ENCODE peak calls at places on chromosomes 2 and 18, in seven cellular contexts. One of them, this sample, is unnamed.

GRCh38 chr2:23545391-23545790 is 160.4 kb downstream of the KLHL29 start:
- DNase-seq in NCI-H1048: no peak
- DNase-seq in T-helper 1 cell: no peak
- DNase-seq in activated T-cell treated with anti-CD3 and anti-CD28 coated beads for 4 hours: no peak
- DNase-seq in mucosa of gallbladder: no peak
- DNase-seq in activated CD4-positive, alpha-beta T cell treated with anti-CD3 and anti-CD28 coated beads for 48 hours: peak; percentile 17
- DNase-seq in Caki2: no peak
- DNase-seq in this sample: no peak

GRCh38 chr18:32906506-32907214 is 133.8 kb upstream of the KLHL14 start:
- DNase-seq in NCI-H1048: no peak
- DNase-seq in activated CD4-positive, alpha-beta T cell treated with anti-CD3 and anti-CD28 coated beads for 48 hours: no peak
- DNase-seq in T-helper 1 cell: no peak
- DNase-seq in activated T-cell treated with anti-CD3 and anti-CD28 coated beads for 4 hours: no peak
- DNase-seq in Caki2: peak; percentile 88
- DNase-seq in mucosa of gallbladder: no peak
- DNase-seq in this sample: no peak

GRCh38 chr18:8177330-8178016 is 431.8 kb upstream of the RAB12 start:
- DNase-seq in mucosa of gallbladder: peak; percentile 16
- DNase-seq in T-helper 1 cell: no peak
- DNase-seq in activated T-cell treated with anti-CD3 and anti-CD28 coated beads for 4 hours: no peak
- DNase-seq in activated CD4-positive, alpha-beta T cell treated with anti-CD3 and anti-CD28 coated beads for 48 hours: no peak
- DNase-seq in Caki2: peak; percentile 59
- DNase-seq in NCI-H1048: no peak
- DNase-seq in this sample: no peak

GRCh38 chr2:236016496-236016895 is 151.7 kb downstream of the GBX2 start:
- DNase-seq in T-helper 1 cell: no peak
- DNase-seq in activated T-cell treated with anti-CD3 and anti-CD28 coated beads for 4 hours: no peak
- DNase-seq in NCI-H1048: no peak
- DNase-seq in Caki2: no peak
- DNase-seq in activated CD4-positive, alpha-beta T cell treated with anti-CD3 and anti-CD28 coated beads for 48 hours: no peak
- DNase-seq in mucosa of gallbladder: no peak
- DNase-seq in this sample: no peak

GRCh38 chr2:192675640-192676039 is 480.9 kb upstream of the TMEFF2 start:
- DNase-seq in activated CD4-positive, alpha-beta T cell treated with anti-CD3 and anti-CD28 coated beads for 48 hours: no peak
- DNase-seq in T-helper 1 cell: no peak
- DNase-seq in NCI-H1048: no peak
- DNase-seq in mucosa of gallbladder: no peak
- DNase-seq in activated T-cell treated with anti-CD3 and anti-CD28 coated beads for 4 hours: no peak
- DNase-seq in Caki2: no peak
- DNase-seq in this sample: no peak

GRCh38 chr2:11701831-11702301 is 31.9 kb upstream of the NTSR2 start:
- DNase-seq in mucosa of gallbladder: peak; percentile 66
- DNase-seq in activated CD4-positive, alpha-beta T cell treated with anti-CD3 and anti-CD28 coated beads for 48 hours: no peak
- DNase-seq in NCI-H1048: no peak
- DNase-seq in T-helper 1 cell: no peak
- DNase-seq in Caki2: no peak
- DNase-seq in activated T-cell treated with anti-CD3 and anti-CD28 coated beads for 4 hours: no peak
- DNase-seq in this sample: no peak

GRCh38 chr18:12726774-12727550 is 24.1 kb downstream of the PSMG2 start:
- DNase-seq in activated T-cell treated with anti-CD3 and anti-CD28 coated beads for 4 hours: peak; percentile 52
- DNase-seq in T-helper 1 cell: peak; percentile 59
- DNase-seq in activated CD4-positive, alpha-beta T cell treated with anti-CD3 and anti-CD28 coated beads for 48 hours: peak; percentile 64
- DNase-seq in NCI-H1048: peak; percentile 9
- DNase-seq in Caki2: peak; percentile 51
- DNase-seq in mucosa of gallbladder: peak; percentile 66
- DNase-seq in this sample: peak; percentile 31

GRCh38 chr2:1559589-1560175 is 146.4 kb downstream of the TPO start:
- DNase-seq in NCI-H1048: no peak
- DNase-seq in Caki2: no peak
- DNase-seq in mucosa of gallbladder: no peak
- DNase-seq in activated CD4-positive, alpha-beta T cell treated with anti-CD3 and anti-CD28 coated beads for 48 hours: no peak
- DNase-seq in activated T-cell treated with anti-CD3 and anti-CD28 coated beads for 4 hours: no peak
- DNase-seq in T-helper 1 cell: no peak
- DNase-seq in this sample: no peak

GRCh38 chr18:58859935-58860334 is 4.7 kb upstream of the ZNF532 start:
- DNase-seq in activated T-cell treated with anti-CD3 and anti-CD28 coated beads for 4 hours: no peak
- DNase-seq in NCI-H1048: no peak
- DNase-seq in mucosa of gallbladder: no peak
- DNase-seq in activated CD4-positive, alpha-beta T cell treated with anti-CD3 and anti-CD28 coated beads for 48 hours: no peak
- DNase-seq in Caki2: no peak
- DNase-seq in T-helper 1 cell: no peak
- DNase-seq in this sample: no peak

GRCh38 chr2:133109772-133110171 is 439.8 kb upstream of the LYPD1 start:
- DNase-seq in activated CD4-positive, alpha-beta T cell treated with anti-CD3 and anti-CD28 coated beads for 48 hours: no peak
- DNase-seq in T-helper 1 cell: no peak
- DNase-seq in activated T-cell treated with anti-CD3 and anti-CD28 coated beads for 4 hours: no peak
- DNase-seq in NCI-H1048: no peak
- DNase-seq in mucosa of gallbladder: no peak
- DNase-seq in Caki2: peak; percentile 8
- DNase-seq in this sample: no peak

GRCh38 chr2:16506366-16506765 is 159.3 kb downstream of the CYRIA start:
- DNase-seq in NCI-H1048: no peak
- DNase-seq in activated T-cell treated with anti-CD3 and anti-CD28 coated beads for 4 hours: no peak
- DNase-seq in activated CD4-positive, alpha-beta T cell treated with anti-CD3 and anti-CD28 coated beads for 48 hours: no peak
- DNase-seq in T-helper 1 cell: no peak
- DNase-seq in Caki2: peak; percentile 27
- DNase-seq in mucosa of gallbladder: peak; percentile 77
- DNase-seq in this sample: no peak

GRCh38 chr18:50662177-50662576 is 102.3 kb downstream of the MAPK4 start:
- DNase-seq in activated CD4-positive, alpha-beta T cell treated with anti-CD3 and anti-CD28 coated beads for 48 hours: no peak
- DNase-seq in mucosa of gallbladder: no peak
- DNase-seq in Caki2: no peak
- DNase-seq in NCI-H1048: no peak
- DNase-seq in activated T-cell treated with anti-CD3 and anti-CD28 coated beads for 4 hours: no peak
- DNase-seq in T-helper 1 cell: no peak
- DNase-seq in this sample: no peak

GRCh38 chr2:21438949-21439348 is 315.2 kb downstream of the TDRD15 start:
- DNase-seq in activated T-cell treated with anti-CD3 and anti-CD28 coated beads for 4 hours: no peak
- DNase-seq in mucosa of gallbladder: no peak
- DNase-seq in Caki2: peak; percentile 34
- DNase-seq in NCI-H1048: no peak
- DNase-seq in activated CD4-positive, alpha-beta T cell treated with anti-CD3 and anti-CD28 coated beads for 48 hours: no peak
- DNase-seq in T-helper 1 cell: no peak
- DNase-seq in this sample: no peak

GRCh38 chr2:199850718-199851498 is at the start of gene FTCDNL1:
- DNase-seq in T-helper 1 cell: peak; percentile 65
- DNase-seq in Caki2: peak; percentile 74
- DNase-seq in activated T-cell treated with anti-CD3 and anti-CD28 coated beads for 4 hours: peak; percentile 56
- DNase-seq in mucosa of gallbladder: peak; percentile 69
- DNase-seq in activated CD4-positive, alpha-beta T cell treated with anti-CD3 and anti-CD28 coated beads for 48 hours: peak; percentile 79
- DNase-seq in NCI-H1048: no peak
- DNase-seq in this sample: peak; percentile 19

GRCh38 chr2:205689837-205690236 is 7.5 kb downstream of the NRP2 start:
- DNase-seq in activated CD4-positive, alpha-beta T cell treated with anti-CD3 and anti-CD28 coated beads for 48 hours: no peak
- DNase-seq in Caki2: no peak
- DNase-seq in activated T-cell treated with anti-CD3 and anti-CD28 coated beads for 4 hours: no peak
- DNase-seq in NCI-H1048: no peak
- DNase-seq in T-helper 1 cell: no peak
- DNase-seq in mucosa of gallbladder: no peak
- DNase-seq in this sample: no peak

This sample was measured in activated gamma-delta T cell treated with anti-CD3 and anti-CD28 coated beads, Interleukin-2, amount 50 U/mL, for 16 hours.